ENCODE peak calls at places on chromosomes 6 and 20, in eight cellular contexts. I is esophagus muscularis mucosa, M is suprapubic skin, X is HepG2, G is K562, A is GM12878, N is transverse colon, Z is HCT116. K is an unnamed sample.

GRCh38 chr20:24675651-24676352 is 206.4 kb downstream of the SYNDIG1 start:
- DNase-seq in I (no peak), M (peak), X (no peak), G (no peak), A (no peak), N (no peak), Z (no peak), K (peak)

GRCh38 chr6:61755739-61756138 is 530.3 kb downstream of the KHDRBS2 start:
- DNase-seq in I (no peak), M (no peak), X (no peak), G (no peak), A (no peak), N (no peak), Z (no peak), K (no peak)

GRCh38 chr6:25883536-25883935 is 9.5 kb upstream of the SLC17A3 start:
- DNase-seq in I (no peak), M (no peak), X (no peak), G (no peak), A (no peak), N (no peak), Z (no peak), K (no peak)

GRCh38 chr6:79077680-79078056 is 386 bp downstream of the PHIP start:
- DNase-seq in I (no peak), M (no peak), X (no peak), G (no peak), A (no peak), N (peak), Z (no peak), K (no peak)

GRCh38 chr6:11270030-11271027 is 37.9 kb upstream of the NEDD9 start:
- DNase-seq in I (no peak), M (no peak), X (peak), G (no peak), A (no peak), N (peak), Z (no peak), K (no peak)

GRCh38 chr20:22320245-22320915 is 264.0 kb downstream of the FOXA2 start:
- DNase-seq in I (no peak), M (no peak), X (no peak), G (no peak), A (no peak), N (no peak), Z (no peak), K (no peak)

GRCh38 chr6:107509506-107509905 is 19.6 kb downstream of the SOBP start:
- DNase-seq in I (no peak), M (no peak), X (no peak), G (no peak), A (no peak), N (no peak), Z (no peak), K (no peak)

GRCh38 chr20:50284811-50285375 is 94.3 kb downstream of the CEBPB start:
- DNase-seq in I (no peak), M (no peak), X (no peak), G (no peak), A (no peak), N (no peak), Z (no peak), K (no peak)

GRCh38 chr6:12129523-12129922 is 117.4 kb downstream of the HIVEP1 start:
- DNase-seq in I (no peak), M (no peak), X (no peak), G (no peak), A (no peak), N (no peak), Z (no peak), K (no peak)

GRCh38 chr6:32665621-32666140 is 776 bp downstream of the HLA-DQB1 start:
- DNase-seq in I (no peak), M (no peak), X (no peak), G (no peak), A (no peak), N (no peak), Z (no peak), K (no peak)

GRCh38 chr6:32664827-32665362 is 1.6 kb downstream of the HLA-DQB1 start:
- DNase-seq in I (no peak), M (no peak), X (no peak), G (peak), A (no peak), N (peak), Z (no peak), K (no peak)

GRCh38 chr6:32662836-32663235 is 3.6 kb downstream of the HLA-DQB1 start:
- DNase-seq in I (no peak), M (no peak), X (no peak), G (no peak), A (no peak), N (no peak), Z (no peak), K (no peak)

GRCh38 chr6:32662099-32662498 is 4.4 kb downstream of the HLA-DQB1 start:
- DNase-seq in I (no peak), M (no peak), X (no peak), G (no peak), A (no peak), N (no peak), Z (no peak), K (no peak)

GRCh38 chr6:32664354-32664753 is 2.1 kb downstream of the HLA-DQB1 start:
- DNase-seq in I (no peak), M (no peak), X (no peak), G (no peak), A (no peak), N (no peak), Z (no peak), K (no peak)
- H3K27ac ChIP-seq in I (no peak), M (no peak), X (no peak), G (no peak), A (no peak), N (no peak), Z (no peak), K (no peak)

DNA sequence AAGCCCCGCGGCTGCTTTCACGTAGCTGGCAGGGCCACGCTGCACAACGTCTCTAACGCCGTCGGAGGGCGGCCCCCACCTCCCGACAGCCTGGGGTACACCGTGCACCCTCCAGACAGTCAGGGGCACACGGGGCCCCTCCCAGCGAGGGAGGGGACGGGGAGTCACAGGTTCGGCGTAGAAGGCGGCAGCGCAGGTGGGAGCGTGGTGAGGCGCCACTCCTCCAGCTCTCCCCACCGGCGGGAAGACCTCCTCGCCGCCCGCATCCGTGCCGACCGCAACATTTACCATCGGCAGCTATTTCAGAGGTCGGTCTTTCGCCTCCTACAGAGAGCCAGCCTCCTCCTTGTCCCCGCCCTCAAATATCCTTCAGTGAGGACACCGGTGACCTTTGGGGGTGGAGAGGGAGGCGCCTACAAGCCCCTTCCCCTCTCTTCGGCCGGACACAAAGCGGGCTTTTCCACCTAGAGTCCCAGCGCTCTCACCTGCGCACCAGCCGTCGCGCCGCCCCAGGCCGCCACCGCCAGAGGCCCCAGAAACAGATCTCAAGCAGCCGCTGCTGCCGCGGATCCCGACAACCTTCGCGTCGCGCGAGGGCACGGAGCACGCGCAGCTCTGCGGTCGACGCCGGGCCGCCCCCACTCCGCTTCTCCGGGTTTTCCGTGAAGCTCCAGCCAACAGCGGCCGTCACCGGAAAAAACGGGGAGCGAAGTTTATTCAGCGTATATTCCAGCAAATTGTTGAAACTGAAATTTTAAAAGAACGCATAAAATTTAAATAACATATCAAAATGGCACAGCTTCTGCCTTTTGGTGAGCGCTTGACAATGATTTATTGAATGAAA is at the start of gene MKKS:
- DNase-seq in I (peak), M (peak), X (peak), G (peak), A (no peak), N (peak), Z (peak), K (peak)
- TF ChIP-seq POLR2AphosphoS5 in I (peak), M (no peak), X (peak), G (peak), A (peak), N (peak), Z (no peak), K (peak)

GRCh38 chr20:2651772-2652723 is at the start of gene NOP56:
- DNase-seq in I (peak), M (peak), X (peak), G (peak), A (peak), N (peak), Z (peak), K (peak)
- TF ChIP-seq POLR2A in I (peak), M (peak), X (peak), G (peak), A (peak), N (peak), Z (peak), K (peak)

DNA sequence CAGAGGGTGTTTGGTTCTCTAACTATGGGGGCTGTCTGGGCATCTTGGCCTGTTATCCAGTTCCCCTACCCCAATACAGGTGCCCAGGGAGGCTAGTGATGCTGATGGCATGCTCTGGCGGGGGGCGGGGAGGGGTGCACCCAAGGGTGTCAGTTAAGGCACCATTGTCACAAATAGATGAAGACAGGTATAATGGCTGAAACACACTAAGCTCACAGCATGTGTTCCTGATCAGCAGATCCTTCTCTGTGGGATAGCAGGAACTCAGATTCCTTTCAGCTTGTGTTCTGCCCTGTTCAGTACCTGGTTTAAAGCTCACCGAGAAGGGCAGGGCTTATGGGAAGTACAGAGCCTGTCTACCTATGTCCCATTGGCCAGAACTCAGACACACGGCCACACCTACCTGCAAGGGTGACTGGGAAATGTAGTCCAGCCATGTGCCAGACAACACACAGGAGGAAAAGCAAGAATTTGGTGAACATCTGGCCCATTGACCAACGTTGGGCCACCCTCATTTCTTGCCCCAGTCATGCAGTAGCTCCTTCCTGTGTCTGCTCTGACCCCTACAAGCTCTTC is 3.4 kb upstream of the RSPO4 start:
- DNase-seq in I (no peak), M (no peak), X (peak), G (peak), A (peak), N (peak), Z (peak), K (no peak)
- H3K27ac ChIP-seq in I (no peak), M (no peak), X (no peak), G (no peak), A (no peak), N (no peak), Z (no peak), K (no peak)

GRCh38 chr20:45935416-45936046 is 1.0 kb downstream of the PCIF1 start:
- DNase-seq in I (no peak), M (no peak), X (no peak), G (no peak), A (no peak), N (no peak), Z (no peak), K (no peak)

GRCh38 chr20:45940053-45940452 is 5.6 kb downstream of the PCIF1 start:
- DNase-seq in I (no peak), M (no peak), X (no peak), G (no peak), A (no peak), N (no peak), Z (no peak), K (no peak)

GRCh38 chr20:45937765-45938164 is 3.3 kb downstream of the PCIF1 start:
- DNase-seq in I (no peak), M (no peak), X (no peak), G (no peak), A (no peak), N (no peak), Z (no peak), K (no peak)

GRCh38 chr20:45940469-45940868 is 6.0 kb downstream of the PCIF1 start:
- DNase-seq in I (no peak), M (no peak), X (no peak), G (no peak), A (no peak), N (no peak), Z (no peak), K (no peak)

DNA sequence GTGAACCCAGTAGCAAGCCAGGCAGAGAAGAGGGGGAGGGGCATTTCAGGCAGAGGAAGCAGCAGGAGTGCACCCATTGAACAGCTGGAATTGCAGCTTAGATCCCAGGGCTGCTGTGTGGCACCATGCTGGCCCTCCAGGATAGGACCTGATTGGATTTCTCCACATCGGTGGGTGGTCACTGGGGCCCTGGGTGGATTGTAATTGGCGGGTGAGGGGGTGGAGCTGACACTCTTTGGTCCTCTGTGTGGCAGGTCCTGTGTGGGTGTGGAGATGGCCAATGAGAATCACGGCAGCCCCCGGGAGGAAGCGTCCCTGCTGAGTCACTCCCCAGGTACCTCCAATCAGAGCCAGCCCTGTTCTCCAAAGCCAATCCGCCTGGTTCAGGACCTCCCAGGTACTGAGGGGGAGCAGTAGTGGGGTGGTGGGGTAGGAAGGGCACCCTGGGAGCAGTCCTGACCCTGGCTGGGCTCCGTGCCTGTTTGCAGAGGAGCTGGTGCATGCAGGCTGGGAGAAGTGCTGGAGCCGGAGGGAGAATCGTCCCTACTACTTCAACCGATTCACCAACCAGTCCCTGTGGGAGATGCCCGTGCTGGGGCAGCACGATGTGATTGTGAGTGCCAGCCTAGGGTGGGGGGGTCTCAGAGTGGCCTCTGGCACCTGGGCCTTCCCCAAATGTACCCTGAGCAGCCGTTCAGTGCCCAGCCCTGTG is 4.4 kb downstream of the PCIF1 start:
- DNase-seq in I (no peak), M (no peak), X (no peak), G (no peak), A (no peak), N (no peak), Z (peak), K (no peak)
- TF ChIP-seq POLR2AphosphoS5 in I (no peak), M (no peak), X (no peak), G (peak), A (no peak), N (no peak), Z (no peak), K (no peak)

DNA sequence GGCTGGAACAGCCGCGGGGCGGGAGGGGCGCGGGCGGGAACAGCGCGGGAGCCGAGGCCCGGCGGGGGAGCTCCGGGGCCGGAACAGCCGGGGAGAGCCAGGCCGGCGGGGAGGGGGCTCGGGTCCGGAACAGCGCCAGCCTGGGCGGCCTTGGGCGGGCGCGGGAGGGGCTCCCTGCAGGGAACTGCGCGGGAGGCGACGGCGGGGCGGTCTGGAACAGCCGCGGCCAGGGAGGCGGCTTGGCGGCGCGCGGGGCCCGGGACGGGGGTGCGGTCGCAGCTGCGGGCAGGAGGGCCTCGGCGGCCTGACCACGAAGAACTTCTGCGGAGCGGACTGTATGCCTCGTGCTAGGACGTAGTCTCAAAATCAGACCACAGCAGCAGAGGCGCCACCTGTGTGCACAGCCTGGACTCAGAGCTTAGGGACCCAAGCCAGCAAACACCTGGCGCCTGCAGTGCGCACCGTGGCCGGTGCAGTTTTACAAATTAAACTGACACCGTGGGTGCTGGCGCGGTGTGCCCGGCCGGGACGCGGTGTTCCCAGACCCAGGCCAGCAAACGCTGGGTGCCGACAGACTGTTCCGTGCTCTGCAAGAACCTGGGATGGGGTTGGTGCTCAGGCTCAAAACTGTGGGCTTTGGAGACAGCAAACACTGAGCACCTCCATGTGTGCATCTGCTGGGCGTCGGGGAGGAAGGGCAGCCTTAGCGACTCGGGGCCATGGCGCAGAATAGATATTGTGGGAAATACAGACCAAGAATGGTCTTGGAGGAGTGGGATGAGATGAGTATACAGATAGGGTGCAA is 572 bp downstream of the ZNF341 start:
- DNase-seq in I (peak), M (peak), X (peak), G (peak), A (peak), N (peak), Z (peak), K (peak)
- TF ChIP-seq POLR2A in I (no peak), M (no peak), X (peak), G (peak), A (peak), N (peak), Z (peak), K (peak)

K was measured in spleen.